ENCODE peak calls at places on chromosome 2, in four cellular contexts. One of them, this sample, is unnamed.

GRCh38 chr2:62467475-62468321 is 38.3 kb downstream of the TMEM17 start:
- DNase-seq in IMR-90: no peak
- DNase-seq in fibroblast of lung: peak
- DNase-seq in Panc1: no peak
- DNase-seq in this sample: peak

GRCh38 chr2:11556101-11556806 is 22.4 kb downstream of the GREB1 start:
- DNase-seq in IMR-90: no peak
- DNase-seq in fibroblast of lung: no peak
- DNase-seq in Panc1: no peak
- DNase-seq in this sample: no peak

GRCh38 chr2:239532859-239533258 is 132.0 kb upstream of the HDAC4 start:
- DNase-seq in IMR-90: no peak
- DNase-seq in fibroblast of lung: no peak
- DNase-seq in Panc1: no peak
- DNase-seq in this sample: no peak

GRCh38 chr2:36659872-36660312 is 36.6 kb upstream of the VIT start:
- DNase-seq in IMR-90: peak
- DNase-seq in fibroblast of lung: no peak
- DNase-seq in Panc1: no peak
- DNase-seq in this sample: no peak

GRCh38 chr2:66581461-66582363 is 146.8 kb downstream of the MEIS1 start:
- DNase-seq in IMR-90: peak
- DNase-seq in fibroblast of lung: peak
- DNase-seq in Panc1: no peak
- DNase-seq in this sample: peak

GRCh38 chr2:10659898-10660568 is 29.7 kb downstream of the NOL10 start:
- DNase-seq in IMR-90: peak
- DNase-seq in fibroblast of lung: peak
- DNase-seq in Panc1: no peak
- DNase-seq in this sample: peak

GRCh38 chr2:130776550-130776949 is 21.2 kb downstream of the AMER3 start:
- DNase-seq in IMR-90: no peak
- DNase-seq in fibroblast of lung: no peak
- DNase-seq in Panc1: no peak
- DNase-seq in this sample: no peak

GRCh38 chr2:124254621-124255020 is 229.5 kb downstream of the CNTNAP5 start:
- DNase-seq in IMR-90: peak
- DNase-seq in fibroblast of lung: peak
- DNase-seq in Panc1: no peak
- DNase-seq in this sample: peak

GRCh38 chr2:220590476-220590875 is 963.0 kb downstream of the SLC4A3 start:
- DNase-seq in IMR-90: no peak
- DNase-seq in fibroblast of lung: no peak
- DNase-seq in Panc1: no peak
- DNase-seq in this sample: no peak

GRCh38 chr2:25368650-25369049 is 26.9 kb upstream of the DNMT3A start:
- DNase-seq in IMR-90: peak
- DNase-seq in fibroblast of lung: no peak
- DNase-seq in Panc1: no peak
- DNase-seq in this sample: peak

GRCh38 chr2:182994228-182994912 is 43.9 kb downstream of the NCKAP1 start:
- DNase-seq in IMR-90: no peak
- DNase-seq in fibroblast of lung: no peak
- DNase-seq in Panc1: no peak
- DNase-seq in this sample: no peak

GRCh38 chr2:63590621-63591408 is 2.1 kb downstream of the MDH1 start:
- DNase-seq in IMR-90: no peak
- DNase-seq in fibroblast of lung: peak
- DNase-seq in Panc1: no peak
- DNase-seq in this sample: peak

GRCh38 chr2:158395166-158395565 is 61.4 kb downstream of the CCDC148 start:
- DNase-seq in IMR-90: no peak
- DNase-seq in fibroblast of lung: no peak
- DNase-seq in Panc1: no peak
- DNase-seq in this sample: no peak

GRCh38 chr2:40448476-40449079 is 3.3 kb downstream of the SLC8A1 start:
- DNase-seq in IMR-90: peak
- DNase-seq in fibroblast of lung: peak
- DNase-seq in Panc1: no peak
- DNase-seq in this sample: peak

GRCh38 chr2:26072925-26073768 is 39.3 kb downstream of the RAB10 start:
- DNase-seq in IMR-90: no peak
- DNase-seq in fibroblast of lung: no peak
- DNase-seq in Panc1: no peak
- DNase-seq in this sample: no peak

GRCh38 chr2:165874445-165875039 is 79.0 kb downstream of the TTC21B start:
- DNase-seq in IMR-90: peak
- DNase-seq in fibroblast of lung: peak
- DNase-seq in Panc1: no peak
- DNase-seq in this sample: peak

GRCh38 chr2:124610141-124610540 is 585.1 kb downstream of the CNTNAP5 start:
- DNase-seq in IMR-90: no peak
- DNase-seq in fibroblast of lung: no peak
- DNase-seq in Panc1: no peak
- DNase-seq in this sample: no peak

GRCh38 chr2:33437297-33437696 is 39.2 kb upstream of the RASGRP3 start:
- DNase-seq in IMR-90: peak
- DNase-seq in fibroblast of lung: peak
- DNase-seq in Panc1: no peak
- DNase-seq in this sample: peak

GRCh38 chr2:124836415-124836814 is 811.3 kb downstream of the CNTNAP5 start:
- DNase-seq in IMR-90: peak
- DNase-seq in fibroblast of lung: peak
- DNase-seq in Panc1: no peak
- DNase-seq in this sample: peak

GRCh38 chr2:144331652-144332355 is 188.1 kb downstream of the ZEB2 start:
- DNase-seq in IMR-90: no peak
- DNase-seq in fibroblast of lung: no peak
- DNase-seq in Panc1: no peak
- DNase-seq in this sample: no peak
- TF ChIP-seq CTCF in IMR-90: peak
- TF ChIP-seq CTCF in fibroblast of lung: peak
- TF ChIP-seq CTCF in Panc1: peak
- TF ChIP-seq CTCF in this sample: peak

DNA sequence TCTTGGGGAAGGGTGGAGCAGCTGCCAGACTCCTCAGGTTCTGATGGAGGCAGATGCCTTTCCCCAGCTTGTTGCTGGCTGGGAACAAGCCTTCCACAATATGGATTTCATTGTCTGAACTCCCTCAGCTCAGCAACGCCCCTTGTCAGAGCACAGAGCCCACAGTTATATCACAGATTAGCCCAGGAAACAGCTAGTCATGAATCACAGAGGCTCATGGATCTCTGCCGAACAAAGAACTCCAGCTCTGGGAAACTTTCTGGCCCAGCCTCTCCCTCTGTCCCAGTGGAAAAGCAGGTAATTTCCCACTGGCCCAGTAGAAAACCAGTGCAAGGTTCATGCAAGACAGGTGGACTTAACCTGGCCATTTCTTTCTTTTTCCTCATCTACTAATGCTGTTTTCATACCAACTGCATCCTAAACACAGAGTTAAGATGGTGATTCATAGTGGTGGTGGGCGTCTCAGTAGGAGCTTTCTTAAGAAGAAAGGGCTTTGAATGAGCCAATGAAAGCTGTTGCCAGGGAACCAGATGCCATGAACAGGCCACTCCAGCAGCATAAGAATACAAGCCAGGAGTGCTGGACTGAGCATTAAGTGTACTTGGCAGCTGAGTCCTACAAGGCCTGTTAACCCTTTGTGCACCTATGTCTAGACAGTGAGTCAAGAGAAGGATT is 8.7 kb upstream of the KIAA2012 start:
- DNase-seq in IMR-90: peak
- DNase-seq in fibroblast of lung: peak
- DNase-seq in Panc1: no peak
- DNase-seq in this sample: peak
- H3K4me3 ChIP-seq in IMR-90: no peak
- H3K4me3 ChIP-seq in fibroblast of lung: no peak
- H3K4me3 ChIP-seq in Panc1: no peak
- H3K4me3 ChIP-seq in this sample: no peak

DNA sequence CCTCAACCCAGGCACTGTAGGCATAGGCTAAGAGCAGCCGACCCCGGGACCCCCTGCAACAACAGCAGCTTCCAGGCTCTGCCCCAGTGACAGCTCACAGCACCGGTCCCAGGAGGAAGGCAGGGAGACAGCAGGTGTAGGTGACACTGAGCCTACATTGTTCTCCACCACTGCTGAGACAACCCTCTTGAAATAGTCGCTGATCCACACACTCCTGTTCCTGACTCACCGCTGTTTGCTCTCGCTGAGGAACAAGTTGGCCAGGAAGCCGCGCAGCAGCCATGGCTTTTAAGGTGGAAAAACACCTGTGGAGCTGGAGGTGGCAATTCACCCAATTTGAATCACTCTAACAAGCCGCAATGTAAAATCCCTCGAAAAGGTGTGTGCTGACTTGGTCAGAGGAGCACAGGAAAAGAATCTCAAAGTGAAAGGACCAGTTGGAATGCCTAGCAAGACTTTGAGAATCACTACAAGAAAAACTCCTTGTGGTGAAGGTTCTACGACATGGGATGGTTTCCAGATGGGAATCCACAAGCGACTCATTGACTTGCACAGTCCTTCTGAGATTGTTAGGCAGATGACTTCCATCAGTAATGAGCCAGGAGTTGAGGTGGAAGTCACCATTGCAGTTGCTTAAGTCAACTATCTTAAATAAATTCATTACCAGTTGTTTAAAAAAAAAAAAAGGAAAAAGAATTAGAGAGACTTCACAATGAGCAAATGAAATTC is 167.5 kb downstream of the ARL4C start:
- DNase-seq in IMR-90: peak
- DNase-seq in fibroblast of lung: peak
- DNase-seq in Panc1: no peak
- DNase-seq in this sample: no peak
- TF ChIP-seq CTCF in IMR-90: no peak
- TF ChIP-seq CTCF in fibroblast of lung: no peak
- TF ChIP-seq CTCF in Panc1: no peak
- TF ChIP-seq CTCF in this sample: no peak

DNA sequence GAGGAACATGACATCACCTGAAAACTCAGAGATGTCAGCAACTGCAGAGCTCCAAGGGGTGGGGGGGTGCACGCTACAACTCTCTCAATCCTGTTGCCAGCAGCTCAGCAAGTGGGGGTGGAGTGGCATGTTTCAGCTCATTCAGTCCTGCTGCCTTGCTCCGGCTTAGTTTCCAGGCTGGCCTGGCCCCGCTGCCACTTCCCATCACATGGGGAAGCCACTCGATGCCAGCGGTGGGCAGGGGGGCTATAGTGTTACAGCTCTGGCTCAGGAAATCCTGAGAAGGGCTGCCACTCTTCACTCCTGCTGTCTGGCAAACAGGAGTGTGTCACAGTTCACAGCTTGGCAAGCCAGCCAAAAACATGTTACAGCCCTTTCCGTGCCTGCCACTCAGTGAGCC is 356.5 kb upstream of the GULP1 start:
- DNase-seq in IMR-90: no peak
- DNase-seq in fibroblast of lung: no peak
- DNase-seq in Panc1: no peak
- DNase-seq in this sample: no peak
- H3K4me3 ChIP-seq in IMR-90: no peak
- H3K4me3 ChIP-seq in fibroblast of lung: no peak
- H3K4me3 ChIP-seq in Panc1: no peak
- H3K4me3 ChIP-seq in this sample: no peak

GRCh38 chr2:101197814-101198213 is 46.6 kb upstream of the TBC1D8 start:
- DNase-seq in IMR-90: no peak
- DNase-seq in fibroblast of lung: no peak
- DNase-seq in Panc1: no peak
- DNase-seq in this sample: no peak

GRCh38 chr2:101200714-101201113 is 49.5 kb upstream of the TBC1D8 start:
- DNase-seq in IMR-90: peak
- DNase-seq in fibroblast of lung: peak
- DNase-seq in Panc1: peak
- DNase-seq in this sample: peak

GRCh38 chr2:101197215-101197745 is 46.1 kb upstream of the TBC1D8 start:
- DNase-seq in IMR-90: no peak
- DNase-seq in fibroblast of lung: peak
- DNase-seq in Panc1: no peak
- DNase-seq in this sample: no peak

GRCh38 chr2:101196220-101196661 is 45.1 kb upstream of the TBC1D8 start:
- DNase-seq in IMR-90: no peak
- DNase-seq in fibroblast of lung: no peak
- DNase-seq in Panc1: no peak
- DNase-seq in this sample: no peak

GRCh38 chr2:101199153-101199810 is 48.1 kb upstream of the TBC1D8 start:
- DNase-seq in IMR-90: peak
- DNase-seq in fibroblast of lung: peak
- DNase-seq in Panc1: no peak
- DNase-seq in this sample: peak
- TF ChIP-seq CTCF in IMR-90: no peak
- TF ChIP-seq CTCF in fibroblast of lung: no peak
- TF ChIP-seq CTCF in Panc1: no peak
- TF ChIP-seq CTCF in this sample: no peak

This sample was measured in fibroblast of villous mesenchyme.